ENCODE peak calls at places on chromosome 19, in eight cellular contexts. B is Peyer's patch, R is keratinocyte, F is astrocyte of the cerebellum, T is HL-60, V is cardiac muscle cell, Z is osteoblast, K is epithelial cell of esophagus. P is an unnamed sample.

GRCh38 chr19:54403054-54403453 is 12.2 kb upstream of the TTYH1 start:
- DNase-seq in B (no peak), R (no peak), F (no peak), T (no peak), V (no peak), Z (no peak), K (no peak), P (no peak)

GRCh38 chr19:12664406-12665280 is 1.9 kb downstream of the MAN2B1 start:
- DNase-seq in B (no peak), R (no peak), F (no peak), T (no peak), V (peak), Z (peak), K (no peak), P (no peak)

GRCh38 chr19:35712529-35712909 is 5.3 kb upstream of the KMT2B start:
- DNase-seq in B (no peak), R (no peak), F (no peak), T (no peak), V (no peak), Z (no peak), K (no peak), P (no peak)

GRCh38 chr19:6276447-6276846 is 3.3 kb downstream of the MLLT1 start:
- DNase-seq in B (peak), R (no peak), F (no peak), T (no peak), V (peak), Z (peak), K (no peak), P (no peak)

GRCh38 chr19:43672061-43672679 is 2.2 kb upstream of the PLAUR start:
- DNase-seq in B (no peak), R (no peak), F (no peak), T (no peak), V (no peak), Z (no peak), K (no peak), P (no peak)

GRCh38 chr19:782195-783043 is 14.8 kb upstream of the PTBP1 start:
- DNase-seq in B (no peak), R (no peak), F (no peak), T (no peak), V (peak), Z (peak), K (peak), P (no peak)

GRCh38 chr19:12788682-12789097 is 2.6 kb upstream of the JUNB start:
- DNase-seq in B (peak), R (no peak), F (no peak), T (peak), V (peak), Z (peak), K (peak), P (no peak)

GRCh38 chr19:50745221-50745620 is 22.1 kb downstream of the CLEC11A start:
- DNase-seq in B (no peak), R (no peak), F (no peak), T (no peak), V (no peak), Z (no peak), K (no peak), P (no peak)

DNA sequence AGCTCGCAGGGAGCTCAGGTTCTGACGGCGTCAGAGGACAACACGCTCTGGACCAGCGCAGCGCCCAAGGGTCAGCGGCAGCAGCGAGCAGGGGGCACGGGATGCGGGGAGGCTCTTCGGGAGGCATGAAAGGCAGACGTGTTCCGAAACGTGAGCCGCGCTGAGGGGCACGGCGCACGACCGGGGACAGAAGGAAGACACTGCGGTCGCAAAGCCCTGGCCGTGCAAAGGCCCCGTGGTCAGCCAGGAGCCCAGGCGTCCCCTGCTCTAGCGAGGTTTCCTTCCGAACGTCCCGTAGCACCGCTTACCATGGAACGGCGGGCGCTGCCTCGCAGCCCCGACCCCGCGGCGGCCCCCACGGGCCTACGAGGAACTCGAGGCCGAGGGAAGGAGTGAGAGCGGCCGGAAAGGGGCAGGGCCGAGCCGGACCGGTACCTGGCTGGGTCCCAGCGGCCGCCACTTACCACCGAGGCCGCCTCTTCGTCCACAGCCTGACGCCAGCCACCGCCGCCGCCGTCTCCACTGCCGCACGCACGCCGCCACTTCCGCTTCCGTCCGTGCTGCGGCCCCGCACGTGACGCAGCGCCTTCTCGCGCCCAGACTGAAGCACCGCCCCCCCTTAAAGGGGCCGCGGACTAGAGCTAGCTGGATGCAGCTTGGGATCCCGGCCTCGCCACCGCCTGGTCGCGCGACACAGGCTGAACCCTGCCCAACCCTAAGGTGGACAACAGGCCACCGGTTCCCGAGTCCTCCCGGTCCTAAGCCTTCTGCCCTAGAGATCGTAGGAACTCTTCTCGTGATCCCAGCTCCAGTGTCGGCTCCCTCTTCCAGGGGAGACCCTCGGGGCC is 9.4 kb downstream of the ABHD17A start:
- DNase-seq in B (peak), R (no peak), F (peak), T (peak), V (peak), Z (peak), K (peak), P (peak)
- TF ChIP-seq CTCF in B (no peak), R (no peak), F (no peak), T (no peak), V (no peak), Z (no peak), K (no peak), P (no peak)

GRCh38 chr19:10898633-10899032 is 27.3 kb downstream of the CARM1 start:
- DNase-seq in B (no peak), R (no peak), F (no peak), T (no peak), V (no peak), Z (peak), K (no peak), P (no peak)
- H3K4me3 ChIP-seq in B (no peak), R (no peak), F (no peak), T (no peak), V (no peak), Z (no peak), K (no peak), P (no peak)

DNA sequence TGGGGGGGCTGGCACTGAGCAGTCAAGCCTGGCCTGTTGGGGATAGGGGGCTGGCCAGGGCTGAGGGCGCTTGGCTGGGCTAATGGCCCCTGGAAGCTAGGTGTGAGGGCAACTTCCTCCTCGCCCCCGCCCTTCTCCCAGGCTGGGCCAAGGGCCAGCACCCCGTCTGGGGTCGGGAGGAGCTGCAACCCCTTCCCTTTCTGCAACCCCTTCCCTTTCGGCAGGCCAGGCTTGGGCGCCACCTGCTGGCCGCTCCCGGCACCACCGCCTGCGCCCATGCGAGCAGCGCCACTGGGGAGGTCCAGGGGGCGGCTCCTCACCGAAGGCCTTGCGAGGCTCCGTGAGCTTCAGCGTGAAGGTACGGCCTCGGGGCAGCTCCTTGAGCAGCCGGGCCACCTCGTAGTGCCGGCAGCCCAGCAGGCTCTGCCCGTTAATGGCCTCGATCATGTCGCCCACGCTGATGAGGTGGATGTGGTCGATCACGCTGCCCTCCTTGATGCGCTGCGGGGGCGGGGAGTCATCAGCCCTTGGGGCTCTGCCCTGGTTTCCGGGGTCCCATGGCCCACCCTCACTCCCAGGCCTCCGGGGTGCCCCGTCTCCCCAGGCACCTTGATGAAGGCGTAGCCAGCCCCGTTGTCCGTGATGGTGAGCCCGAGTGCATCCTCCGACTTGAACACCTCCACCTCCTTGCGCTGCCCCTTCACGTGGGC is 5.0 kb upstream of the PTGER1 start:
- DNase-seq in B (peak), R (no peak), F (no peak), T (peak), V (peak), Z (peak), K (peak), P (no peak)
- TF ChIP-seq CTCF in B (peak), R (peak), F (peak), T (peak), V (peak), Z (peak), K (peak), P (peak)

GRCh38 chr19:45677351-45678230 is 9.6 kb downstream of the GIPR start:
- DNase-seq in B (peak), R (peak), F (peak), T (peak), V (peak), Z (peak), K (peak), P (peak)
- H3K4me3 ChIP-seq in B (peak), R (peak), F (peak), T (no peak), V (peak), Z (peak), K (peak), P (peak)

DNA sequence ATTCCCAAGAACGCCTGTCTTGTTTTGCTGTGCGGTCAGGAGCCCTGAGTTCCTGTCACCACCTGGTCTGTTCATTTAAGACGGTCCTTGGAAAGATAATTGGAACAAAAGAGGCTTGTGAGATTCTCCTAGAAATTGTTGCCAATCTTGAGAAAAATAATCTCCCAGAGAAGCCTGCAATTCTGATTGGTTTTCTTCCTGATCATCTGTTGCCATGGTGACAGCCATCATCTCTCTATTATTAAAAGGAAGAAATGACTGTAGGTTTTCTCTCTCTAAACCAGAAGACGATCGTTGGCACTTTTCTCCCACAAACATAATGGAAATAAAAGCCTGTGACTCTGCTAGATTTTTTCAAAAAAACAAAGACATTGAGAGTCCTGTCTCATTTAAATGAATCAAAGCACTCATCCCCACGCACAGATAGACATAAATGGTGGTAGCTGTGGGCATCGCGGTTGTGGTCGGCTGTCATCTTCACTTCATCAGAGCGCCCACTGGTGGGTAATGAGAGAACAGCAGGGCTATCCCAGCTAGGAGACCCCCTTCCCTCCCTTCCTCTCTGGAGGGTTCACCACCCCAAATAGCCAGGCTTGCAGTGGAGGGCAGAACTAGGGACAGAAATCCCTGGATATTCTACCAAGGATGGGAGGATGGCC is 21.7 kb upstream of the CALM3 start:
- DNase-seq in B (no peak), R (no peak), F (no peak), T (peak), V (peak), Z (peak), K (no peak), P (no peak)
- TF ChIP-seq CTCF in B (no peak), R (no peak), F (no peak), T (peak), V (peak), Z (peak), K (peak), P (peak)

GRCh38 chr19:30711296-30711695 is 339.1 kb downstream of the ZNF536 start:
- DNase-seq in B (no peak), R (no peak), F (no peak), T (no peak), V (no peak), Z (no peak), K (no peak), P (no peak)

GRCh38 chr19:30712428-30713151 is 340.4 kb downstream of the ZNF536 start:
- DNase-seq in B (no peak), R (no peak), F (no peak), T (no peak), V (no peak), Z (no peak), K (no peak), P (no peak)

GRCh38 chr19:30708416-30708815 is 336.2 kb downstream of the ZNF536 start:
- DNase-seq in B (no peak), R (no peak), F (no peak), T (no peak), V (no peak), Z (no peak), K (no peak), P (no peak)

DNA sequence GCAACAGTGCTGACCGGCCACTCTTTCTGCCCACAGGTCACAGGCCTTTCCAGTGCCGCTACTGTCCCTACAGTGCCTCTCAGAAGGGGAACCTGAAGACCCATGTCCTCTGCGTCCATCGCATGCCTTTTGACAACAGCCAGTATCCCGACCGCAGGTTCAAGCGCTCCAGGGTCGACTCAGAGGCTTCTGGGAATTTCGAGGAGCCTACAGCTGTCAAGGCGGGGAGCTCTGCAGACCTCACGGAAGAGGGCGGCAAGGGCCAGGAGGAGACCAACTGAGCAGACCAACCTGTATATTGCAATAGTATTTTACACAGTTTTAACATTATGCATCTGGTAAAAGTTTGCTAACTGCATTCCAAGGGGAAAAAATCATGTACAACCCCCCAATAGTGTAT is 338.5 kb downstream of the ZNF536 start:
- DNase-seq in B (no peak), R (no peak), F (no peak), T (no peak), V (no peak), Z (no peak), K (no peak), P (no peak)
- H3K4me3 ChIP-seq in B (no peak), R (no peak), F (no peak), T (no peak), V (no peak), Z (no peak), K (no peak), P (no peak)

GRCh38 chr19:17513801-17514200 is 2.4 kb downstream of the PGLS start:
- DNase-seq in B (no peak), R (no peak), F (no peak), T (no peak), V (no peak), Z (peak), K (no peak), P (no peak)

GRCh38 chr19:17512574-17512939 is 1.1 kb downstream of the PGLS start:
- DNase-seq in B (no peak), R (no peak), F (no peak), T (no peak), V (no peak), Z (peak), K (no peak), P (no peak)

GRCh38 chr19:17510220-17510993 is 1.0 kb upstream of the PGLS start:
- DNase-seq in B (no peak), R (no peak), F (no peak), T (peak), V (no peak), Z (peak), K (no peak), P (no peak)

GRCh38 chr19:17515408-17516149 is 4.1 kb downstream of the PGLS start:
- DNase-seq in B (no peak), R (no peak), F (no peak), T (no peak), V (no peak), Z (peak), K (no peak), P (no peak)

GRCh38 chr19:17511724-17512573 is 500 bp downstream of the PGLS start:
- DNase-seq in B (peak), R (no peak), F (peak), T (peak), V (peak), Z (peak), K (peak), P (peak)
- TF ChIP-seq CTCF in B (peak), R (no peak), F (peak), T (no peak), V (peak), Z (no peak), K (no peak), P (peak)